ENCODE peak calls at places on chromosomes 11 and 22, in eight cellular contexts. One of them, this sample, is unnamed.

GRCh38 chr11:2549876-2550605 is 105.2 kb downstream of the KCNQ1 start:
- DNase-seq in keratinocyte: no peak
- DNase-seq in body of pancreas: peak
- DNase-seq in tibial artery: peak
- DNase-seq in endothelial cell of umbilical vein: no peak
- DNase-seq in heart right ventricle: peak
- DNase-seq in colonic mucosa: no peak
- DNase-seq in fibroblast of mammary gland: no peak
- DNase-seq in this sample: no peak

GRCh38 chr11:117468888-117469287 is 141.2 kb downstream of the CEP164 start:
- DNase-seq in tibial artery: no peak
- DNase-seq in keratinocyte: no peak
- DNase-seq in colonic mucosa: no peak
- DNase-seq in heart right ventricle: no peak
- DNase-seq in endothelial cell of umbilical vein: no peak
- DNase-seq in fibroblast of mammary gland: no peak
- DNase-seq in body of pancreas: no peak
- DNase-seq in this sample: no peak

GRCh38 chr11:27599217-27599616 is 92.6 kb upstream of the LIN7C start:
- DNase-seq in fibroblast of mammary gland: no peak
- DNase-seq in tibial artery: no peak
- DNase-seq in body of pancreas: no peak
- DNase-seq in endothelial cell of umbilical vein: no peak
- DNase-seq in keratinocyte: no peak
- DNase-seq in heart right ventricle: no peak
- DNase-seq in colonic mucosa: no peak
- DNase-seq in this sample: no peak

GRCh38 chr11:4891996-4892640 is 10.4 kb downstream of the OR51T1 start:
- DNase-seq in colonic mucosa: no peak
- DNase-seq in fibroblast of mammary gland: peak
- DNase-seq in body of pancreas: no peak
- DNase-seq in endothelial cell of umbilical vein: no peak
- DNase-seq in tibial artery: no peak
- DNase-seq in heart right ventricle: no peak
- DNase-seq in keratinocyte: no peak
- DNase-seq in this sample: peak

GRCh38 chr22:24500251-24500820 is 5.2 kb downstream of the UPB1 start:
- DNase-seq in body of pancreas: no peak
- DNase-seq in heart right ventricle: no peak
- DNase-seq in colonic mucosa: no peak
- DNase-seq in keratinocyte: no peak
- DNase-seq in tibial artery: no peak
- DNase-seq in endothelial cell of umbilical vein: no peak
- DNase-seq in fibroblast of mammary gland: no peak
- DNase-seq in this sample: peak

GRCh38 chr11:12356944-12357655 is 20.3 kb upstream of the PARVA start:
- DNase-seq in tibial artery: no peak
- DNase-seq in body of pancreas: no peak
- DNase-seq in colonic mucosa: no peak
- DNase-seq in endothelial cell of umbilical vein: no peak
- DNase-seq in fibroblast of mammary gland: no peak
- DNase-seq in keratinocyte: no peak
- DNase-seq in heart right ventricle: no peak
- DNase-seq in this sample: no peak

GRCh38 chr11:44377914-44378321 is 68.0 kb upstream of the ALX4 start:
- DNase-seq in endothelial cell of umbilical vein: no peak
- DNase-seq in keratinocyte: no peak
- DNase-seq in heart right ventricle: no peak
- DNase-seq in fibroblast of mammary gland: no peak
- DNase-seq in body of pancreas: no peak
- DNase-seq in tibial artery: no peak
- DNase-seq in colonic mucosa: no peak
- DNase-seq in this sample: no peak

GRCh38 chr11:86902345-86902744 is 52.9 kb downstream of the FZD4 start:
- DNase-seq in heart right ventricle: no peak
- DNase-seq in body of pancreas: no peak
- DNase-seq in colonic mucosa: no peak
- DNase-seq in keratinocyte: no peak
- DNase-seq in endothelial cell of umbilical vein: no peak
- DNase-seq in fibroblast of mammary gland: no peak
- DNase-seq in tibial artery: no peak
- DNase-seq in this sample: no peak

GRCh38 chr11:28048812-28049211 is 59.1 kb downstream of the KIF18A start:
- DNase-seq in heart right ventricle: no peak
- DNase-seq in colonic mucosa: no peak
- DNase-seq in fibroblast of mammary gland: no peak
- DNase-seq in body of pancreas: no peak
- DNase-seq in keratinocyte: no peak
- DNase-seq in tibial artery: no peak
- DNase-seq in endothelial cell of umbilical vein: peak
- DNase-seq in this sample: no peak

GRCh38 chr11:33701831-33702230 is 1.2 kb upstream of the C11orf91 start:
- DNase-seq in body of pancreas: peak
- DNase-seq in keratinocyte: no peak
- DNase-seq in fibroblast of mammary gland: peak
- DNase-seq in heart right ventricle: no peak
- DNase-seq in colonic mucosa: no peak
- DNase-seq in endothelial cell of umbilical vein: peak
- DNase-seq in tibial artery: no peak
- DNase-seq in this sample: peak

GRCh38 chr11:76592961-76593360 is 77.6 kb downstream of the LRRC32 start:
- DNase-seq in keratinocyte: no peak
- DNase-seq in colonic mucosa: peak
- DNase-seq in fibroblast of mammary gland: no peak
- DNase-seq in tibial artery: no peak
- DNase-seq in heart right ventricle: no peak
- DNase-seq in body of pancreas: no peak
- DNase-seq in endothelial cell of umbilical vein: no peak
- DNase-seq in this sample: no peak

GRCh38 chr11:11635456-11635855 is 13.7 kb upstream of the GALNT18 start:
- DNase-seq in fibroblast of mammary gland: no peak
- DNase-seq in endothelial cell of umbilical vein: no peak
- DNase-seq in heart right ventricle: no peak
- DNase-seq in body of pancreas: no peak
- DNase-seq in tibial artery: no peak
- DNase-seq in keratinocyte: no peak
- DNase-seq in colonic mucosa: no peak
- DNase-seq in this sample: no peak

GRCh38 chr22:28024422-28024888 is 105.4 kb upstream of the PITPNB start:
- DNase-seq in tibial artery: peak
- DNase-seq in heart right ventricle: no peak
- DNase-seq in endothelial cell of umbilical vein: no peak
- DNase-seq in keratinocyte: no peak
- DNase-seq in body of pancreas: no peak
- DNase-seq in fibroblast of mammary gland: no peak
- DNase-seq in colonic mucosa: peak
- DNase-seq in this sample: no peak

GRCh38 chr11:71246559-71246958 is 5.8 kb downstream of the SHANK2 start:
- DNase-seq in heart right ventricle: no peak
- DNase-seq in keratinocyte: no peak
- DNase-seq in body of pancreas: no peak
- DNase-seq in colonic mucosa: no peak
- DNase-seq in fibroblast of mammary gland: no peak
- DNase-seq in endothelial cell of umbilical vein: no peak
- DNase-seq in tibial artery: no peak
- DNase-seq in this sample: no peak

GRCh38 chr22:20672732-20673131 is 101.2 kb upstream of the SERPIND1 start:
- DNase-seq in body of pancreas: no peak
- DNase-seq in heart right ventricle: no peak
- DNase-seq in endothelial cell of umbilical vein: no peak
- DNase-seq in colonic mucosa: no peak
- DNase-seq in tibial artery: no peak
- DNase-seq in keratinocyte: no peak
- DNase-seq in fibroblast of mammary gland: no peak
- DNase-seq in this sample: no peak

GRCh38 chr11:129093283-129093682 is 98.8 kb downstream of the ARHGAP32 start:
- DNase-seq in tibial artery: no peak
- DNase-seq in heart right ventricle: no peak
- DNase-seq in keratinocyte: no peak
- DNase-seq in fibroblast of mammary gland: no peak
- DNase-seq in endothelial cell of umbilical vein: no peak
- DNase-seq in body of pancreas: no peak
- DNase-seq in colonic mucosa: no peak
- DNase-seq in this sample: no peak

GRCh38 chr11:14858404-14858803 is 33.6 kb downstream of the CYP2R1 start:
- DNase-seq in fibroblast of mammary gland: no peak
- DNase-seq in colonic mucosa: no peak
- DNase-seq in body of pancreas: no peak
- DNase-seq in endothelial cell of umbilical vein: no peak
- DNase-seq in keratinocyte: no peak
- DNase-seq in heart right ventricle: no peak
- DNase-seq in tibial artery: no peak
- DNase-seq in this sample: no peak

GRCh38 chr11:14029971-14030531 is 67.5 kb downstream of the SPON1 start:
- DNase-seq in tibial artery: peak
- DNase-seq in keratinocyte: no peak
- DNase-seq in fibroblast of mammary gland: peak
- DNase-seq in body of pancreas: peak
- DNase-seq in heart right ventricle: peak
- DNase-seq in endothelial cell of umbilical vein: no peak
- DNase-seq in colonic mucosa: peak
- DNase-seq in this sample: peak

DNA sequence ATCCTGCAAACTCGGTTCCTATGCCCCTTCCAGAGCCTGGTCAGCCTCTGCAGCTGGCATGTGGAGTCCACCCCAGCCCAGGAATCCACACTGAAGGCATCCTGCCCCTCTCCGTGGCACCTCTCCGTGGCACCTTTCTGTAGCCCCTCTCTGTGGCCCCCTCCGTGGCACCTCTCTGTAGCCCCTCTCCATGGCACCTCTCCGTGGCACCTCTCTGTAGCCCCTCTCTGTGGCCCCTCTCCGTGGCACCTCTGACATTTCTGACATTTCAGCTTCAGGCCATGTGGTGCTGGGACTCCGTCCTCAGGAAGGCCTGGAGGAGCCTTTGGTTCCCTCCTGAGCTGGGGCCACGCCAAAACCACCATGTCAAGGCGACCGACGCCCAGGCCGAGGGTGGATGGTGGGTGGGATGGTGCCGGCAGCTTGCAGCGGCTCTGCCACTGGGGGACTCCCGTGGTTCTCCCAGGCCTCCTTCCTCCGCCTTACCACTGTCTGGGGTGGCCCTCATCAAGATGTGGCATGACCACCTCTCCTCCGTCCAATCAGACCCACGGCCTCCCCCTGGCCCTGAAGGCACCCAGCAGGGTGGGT is 1518.5 kb downstream of the BRD1 start:
- DNase-seq in keratinocyte: no peak
- DNase-seq in body of pancreas: no peak
- DNase-seq in tibial artery: no peak
- DNase-seq in heart right ventricle: no peak
- DNase-seq in colonic mucosa: peak
- DNase-seq in endothelial cell of umbilical vein: no peak
- DNase-seq in fibroblast of mammary gland: no peak
- DNase-seq in this sample: no peak
- TF ChIP-seq CTCF in keratinocyte: no peak
- TF ChIP-seq CTCF in body of pancreas: no peak
- TF ChIP-seq CTCF in tibial artery: no peak
- TF ChIP-seq CTCF in heart right ventricle: no peak
- TF ChIP-seq CTCF in colonic mucosa: no peak
- TF ChIP-seq CTCF in endothelial cell of umbilical vein: no peak
- TF ChIP-seq CTCF in fibroblast of mammary gland: no peak
- TF ChIP-seq CTCF in this sample: no peak

DNA sequence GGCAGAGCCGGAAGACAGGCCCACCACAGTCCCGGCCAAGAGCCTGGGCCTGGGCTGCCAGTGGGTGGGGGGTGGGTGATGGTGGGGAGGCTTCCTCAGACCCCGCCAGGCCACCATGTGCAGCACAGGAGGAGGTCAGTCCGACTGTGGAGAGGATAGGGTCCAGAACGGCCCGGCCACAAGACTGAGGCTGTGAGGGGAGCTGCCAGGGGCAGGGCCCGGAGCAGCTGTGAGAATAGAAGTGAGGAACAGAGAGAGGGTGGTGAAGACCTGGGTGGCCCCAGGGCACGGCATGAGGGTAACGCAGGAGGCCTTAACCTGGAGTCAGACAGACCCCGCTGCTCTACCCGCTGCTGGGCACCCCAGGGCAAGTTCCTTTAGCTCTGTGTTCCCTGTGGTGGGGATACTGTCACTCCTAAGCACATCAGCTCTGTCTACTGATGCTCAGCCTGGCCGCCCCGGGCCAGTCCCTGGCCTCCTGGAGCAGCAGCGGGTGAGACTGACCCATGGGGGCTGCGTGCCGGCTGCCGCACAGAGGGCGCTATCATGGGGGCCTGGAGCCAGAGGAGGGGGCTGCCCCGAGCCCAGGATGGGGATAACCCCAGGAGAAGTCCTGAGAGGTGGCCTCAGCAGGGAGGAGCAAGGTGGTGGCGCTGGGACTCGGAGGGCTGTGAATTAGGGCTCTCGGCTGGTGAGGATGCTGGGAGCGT is 1.7 kb downstream of the FERMT3 start:
- DNase-seq in fibroblast of mammary gland: no peak
- DNase-seq in colonic mucosa: no peak
- DNase-seq in keratinocyte: no peak
- DNase-seq in tibial artery: no peak
- DNase-seq in endothelial cell of umbilical vein: no peak
- DNase-seq in heart right ventricle: no peak
- DNase-seq in body of pancreas: no peak
- DNase-seq in this sample: no peak
- H3K4me3 ChIP-seq in fibroblast of mammary gland: no peak
- H3K4me3 ChIP-seq in colonic mucosa: peak
- H3K4me3 ChIP-seq in keratinocyte: no peak
- H3K4me3 ChIP-seq in tibial artery: peak
- H3K4me3 ChIP-seq in endothelial cell of umbilical vein: no peak
- H3K4me3 ChIP-seq in heart right ventricle: peak
- H3K4me3 ChIP-seq in body of pancreas: no peak
- H3K4me3 ChIP-seq in this sample: no peak

GRCh38 chr11:61161190-61162091 is at the start of gene VPS37C:
- DNase-seq in keratinocyte: peak
- DNase-seq in endothelial cell of umbilical vein: peak
- DNase-seq in fibroblast of mammary gland: peak
- DNase-seq in colonic mucosa: peak
- DNase-seq in body of pancreas: peak
- DNase-seq in tibial artery: peak
- DNase-seq in heart right ventricle: peak
- DNase-seq in this sample: peak
- TF ChIP-seq CTCF in keratinocyte: no peak
- TF ChIP-seq CTCF in endothelial cell of umbilical vein: no peak
- TF ChIP-seq CTCF in fibroblast of mammary gland: no peak
- TF ChIP-seq CTCF in colonic mucosa: no peak
- TF ChIP-seq CTCF in body of pancreas: no peak
- TF ChIP-seq CTCF in tibial artery: peak
- TF ChIP-seq CTCF in heart right ventricle: peak
- TF ChIP-seq CTCF in this sample: no peak

DNA sequence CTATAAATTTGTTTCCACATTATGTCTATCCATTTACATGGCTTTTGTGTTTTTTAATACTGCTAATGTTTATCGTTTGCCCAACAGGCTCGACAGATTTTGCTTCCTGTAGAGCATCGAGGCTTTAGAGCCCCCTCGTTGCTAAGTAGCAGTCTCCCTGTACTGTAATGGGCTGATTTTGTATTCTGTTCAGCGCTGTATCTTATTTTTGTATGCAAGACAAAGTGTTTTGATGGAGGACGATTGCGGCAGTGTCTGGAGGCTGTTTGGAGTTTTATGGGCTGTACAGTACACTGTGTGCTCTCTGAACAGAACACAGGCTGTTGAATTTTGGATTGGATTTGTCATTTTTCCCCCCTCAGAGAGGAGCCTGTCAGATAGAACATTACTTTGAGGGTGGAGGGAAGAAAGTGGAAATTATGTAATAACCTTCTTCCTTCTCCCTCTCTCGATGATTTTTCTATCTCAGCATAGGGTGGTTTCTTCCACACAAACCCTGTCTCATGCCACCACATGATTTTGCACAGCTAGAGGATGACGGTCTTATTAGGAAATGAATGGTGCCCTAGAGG is 104.4 kb downstream of the ZBTB16 start:
- DNase-seq in heart right ventricle: no peak
- DNase-seq in keratinocyte: peak
- DNase-seq in tibial artery: peak
- DNase-seq in endothelial cell of umbilical vein: peak
- DNase-seq in body of pancreas: no peak
- DNase-seq in fibroblast of mammary gland: peak
- DNase-seq in colonic mucosa: no peak
- DNase-seq in this sample: no peak
- H3K4me3 ChIP-seq in heart right ventricle: peak
- H3K4me3 ChIP-seq in keratinocyte: no peak
- H3K4me3 ChIP-seq in tibial artery: peak
- H3K4me3 ChIP-seq in endothelial cell of umbilical vein: no peak
- H3K4me3 ChIP-seq in body of pancreas: no peak
- H3K4me3 ChIP-seq in fibroblast of mammary gland: no peak
- H3K4me3 ChIP-seq in colonic mucosa: no peak
- H3K4me3 ChIP-seq in this sample: no peak